ENCODE peak calls at places on chromosomes 6 and 20, in seven cellular contexts. T is T-cell; B is HuH-7.5; J is head of caudate nucleus; S is RWPE2; Y is stimulated activated CD8-positive, alpha-beta memory T cell treated with anti-CD3 and anti-CD28 coated beads, Interleukin-7, amount 100 ng/mL, for 48 hours; K is skeletal muscle cell. I is an unnamed sample.

GRCh38 chr20:37295001-37295400 is 5.5 kb downstream of the MANBAL start:
- DNase-seq in K (peak), J (no peak), Y (no peak), S (peak), B (no peak), T (no peak), I (no peak)

GRCh38 chr20:52994184-52994970 is 22.2 kb downstream of the TSHZ2 start:
- DNase-seq in J (no peak), B (no peak), K (no peak), Y (no peak), T (no peak), S (no peak), I (no peak)

GRCh38 chr20:37598101-37598530 is 70.4 kb upstream of the BLCAP start:
- DNase-seq in J (no peak), Y (no peak), T (no peak), S (no peak), K (no peak), B (no peak), I (no peak)

GRCh38 chr20:36861875-36862801 is 13.8 kb upstream of the TLDC2 start:
- DNase-seq in K (peak), S (peak), B (peak), T (no peak), J (peak), Y (no peak), I (no peak)

GRCh38 chr6:47701374-47701773 is 3.0 kb downstream of the ADGRF4 start:
- DNase-seq in S (no peak), T (no peak), B (no peak), Y (no peak), K (no peak), J (no peak), I (no peak)

GRCh38 chr6:53233309-53233708 is 84.7 kb upstream of the GCM1 start:
- DNase-seq in B (no peak), Y (no peak), S (no peak), T (no peak), K (no peak), J (no peak), I (no peak)

GRCh38 chr6:9986273-9986672 is 428.6 kb downstream of the TFAP2A start:
- DNase-seq in J (no peak), T (no peak), Y (no peak), S (no peak), B (no peak), K (no peak), I (no peak)

GRCh38 chr6:10425973-10426780 is 11.3 kb upstream of the TFAP2A start:
- DNase-seq in Y (no peak), K (no peak), B (peak), T (no peak), S (no peak), J (no peak), I (no peak)

I was measured in CD4-positive, alpha-beta memory T cell.